ENCODE peak calls at places on chromosomes 16 and 17, in five cellular contexts. J is lower leg skin, Z is GM12865, M is AML-193, K is mammary epithelial cell. L is an unnamed sample.

GRCh38 chr17:70190959-70191805 is 21.9 kb downstream of the KCNJ2 start:
- DNase-seq in J (no peak), K (peak), M (no peak), Z (no peak), L (peak)

GRCh38 chr17:44334315-44335181 is 9.9 kb upstream of the SLC25A39 start:
- DNase-seq in K (no peak), Z (no peak), J (no peak), M (peak), L (no peak)

GRCh38 chr17:10814083-10814482 is 10.2 kb upstream of the TMEM238L start:
- DNase-seq in J (no peak), M (no peak), Z (no peak), K (no peak), L (no peak)

GRCh38 chr16:82891918-82892317 is 265.1 kb downstream of the CDH13 start:
- DNase-seq in Z (no peak), K (peak), M (no peak), J (no peak), L (no peak)

GRCh38 chr16:86577314-86577971 is 906 bp upstream of the FOXL1 start:
- DNase-seq in J (no peak), Z (no peak), M (no peak), K (no peak), L (peak)

GRCh38 chr16:85868495-85868894 is 30.5 kb upstream of the IRF8 start:
- DNase-seq in Z (peak), J (no peak), M (no peak), K (no peak), L (no peak)

GRCh38 chr17:32795339-32795979 is 81.5 kb downstream of the MYO1D start:
- DNase-seq in J (no peak), Z (no peak), M (no peak), K (no peak), L (no peak)

GRCh38 chr16:25106567-25107465 is 4.7 kb upstream of the LCMT1 start:
- DNase-seq in K (peak), J (peak), Z (peak), M (peak), L (peak)

GRCh38 chr16:29290631-29291247 is 115.8 kb downstream of the NPIPB11 start:
- DNase-seq in Z (peak), M (peak), K (peak), J (peak), L (peak)

GRCh38 chr17:752620-753219 is 656 bp upstream of the GEMIN4 start:
- DNase-seq in M (no peak), Z (peak), J (peak), K (no peak), L (peak)

GRCh38 chr17:41666336-41666680 is 22.4 kb upstream of the EIF1 start:
- DNase-seq in M (no peak), J (no peak), K (peak), Z (peak), L (peak)

GRCh38 chr16:84374160-84374489 is 5.8 kb downstream of the ATP2C2 start:
- DNase-seq in Z (no peak), M (no peak), K (no peak), J (no peak), L (no peak)

GRCh38 chr16:118857-119256 is 19.6 kb downstream of the NPRL3 start:
- DNase-seq in Z (no peak), K (no peak), J (no peak), M (no peak), L (no peak)

GRCh38 chr17:45147102-45147580 is 1.1 kb upstream of the HEXIM1 start:
- DNase-seq in J (no peak), Z (peak), K (no peak), M (peak), L (peak)

GRCh38 chr16:48623304-48624016 is 13.5 kb upstream of the N4BP1 start:
- DNase-seq in Z (peak), J (peak), K (peak), M (peak), L (peak)

GRCh38 chr17:77507116-77507885 is 366.5 kb downstream of the SEC14L1 start:
- DNase-seq in M (no peak), J (no peak), K (no peak), Z (no peak), L (no peak)

GRCh38 chr16:68406458-68407041 is 41.8 kb downstream of the SMPD3 start:
- DNase-seq in J (no peak), Z (no peak), M (no peak), K (no peak), L (peak)

GRCh38 chr16:11949527-11949926 is 7.7 kb upstream of the NPIPB2 start:
- DNase-seq in J (peak), M (peak), Z (peak), K (peak), L (peak)

GRCh38 chr17:66782866-66783265 is 52.1 kb upstream of the CACNG5 start:
- DNase-seq in K (no peak), Z (no peak), M (no peak), J (no peak), L (no peak)

GRCh38 chr16:69286941-69287713 is 24.0 kb upstream of the VPS4A start:
- DNase-seq in Z (peak), M (peak), J (peak), K (peak), L (peak)

GRCh38 chr17:82658331-82658730 is 10.1 kb upstream of the WDR45B start:
- DNase-seq in M (no peak), K (no peak), J (no peak), Z (no peak), L (no peak)

GRCh38 chr17:58323420-58324408 is 4.9 kb downstream of the TSPOAP1 start:
- DNase-seq in J (no peak), K (no peak), M (peak), Z (no peak), L (no peak)

GRCh38 chr16:14559809-14560227 is 70.2 kb downstream of the PARN start:
- DNase-seq in J (no peak), K (no peak), M (no peak), Z (no peak), L (peak)

GRCh38 chr17:72254808-72255449 is 134.1 kb downstream of the SOX9 start:
- DNase-seq in K (peak), Z (no peak), M (no peak), J (no peak), L (no peak)

GRCh38 chr16:48244863-48245195 is 729 bp downstream of the LONP2 start:
- DNase-seq in Z (no peak), K (no peak), M (no peak), J (no peak), L (no peak)

L was measured in fibroblast of lung.